ENCODE peak calls at places on chromosomes 5 and 9, in eight cellular contexts. One of them, this sample, is unnamed.
A peak's percentile ranks its signal among the peaks of the same experiment; 100 is the strongest.

GRCh38 chr5:55575815-55576583 is 41.2 kb upstream of the PLPP1 start:
- DNase-seq in SJSA1: no peak
- DNase-seq in colonic mucosa: no peak
- DNase-seq in GM04504: no peak
- DNase-seq in COR-L47: no peak
- DNase-seq in NCI-H510A: no peak
- DNase-seq in frontal cortex: no peak
- DNase-seq in stimulated activated CD4-positive, alpha-beta T cell treated with anti-CD3 and anti-CD28 coated beads, Interleukin-2, amount 100 ng/mL, for 48 hours: no peak
- DNase-seq in this sample: no peak

GRCh38 chr9:121914604-121915303 is 178.4 kb downstream of the TTLL11 start:
- DNase-seq in SJSA1: no peak
- DNase-seq in colonic mucosa: peak; percentile 29
- DNase-seq in GM04504: no peak
- DNase-seq in COR-L47: no peak
- DNase-seq in NCI-H510A: no peak
- DNase-seq in frontal cortex: no peak
- DNase-seq in stimulated activated CD4-positive, alpha-beta T cell treated with anti-CD3 and anti-CD28 coated beads, Interleukin-2, amount 100 ng/mL, for 48 hours: no peak
- DNase-seq in this sample: no peak

GRCh38 chr9:98805506-98806272 is 1.8 kb upstream of the GALNT12 start:
- DNase-seq in SJSA1: no peak
- DNase-seq in colonic mucosa: no peak
- DNase-seq in GM04504: no peak
- DNase-seq in COR-L47: no peak
- DNase-seq in NCI-H510A: no peak
- DNase-seq in frontal cortex: no peak
- DNase-seq in stimulated activated CD4-positive, alpha-beta T cell treated with anti-CD3 and anti-CD28 coated beads, Interleukin-2, amount 100 ng/mL, for 48 hours: no peak
- DNase-seq in this sample: no peak

GRCh38 chr9:122346478-122347347 is 24.1 kb upstream of the PTGS1 start:
- DNase-seq in SJSA1: no peak
- DNase-seq in colonic mucosa: peak; percentile 42
- DNase-seq in GM04504: no peak
- DNase-seq in COR-L47: no peak
- DNase-seq in NCI-H510A: peak; percentile 15
- DNase-seq in frontal cortex: peak; percentile 72
- DNase-seq in stimulated activated CD4-positive, alpha-beta T cell treated with anti-CD3 and anti-CD28 coated beads, Interleukin-2, amount 100 ng/mL, for 48 hours: no peak
- DNase-seq in this sample: no peak

GRCh38 chr5:143495124-143495523 is 91.6 kb upstream of the NR3C1 start:
- DNase-seq in SJSA1: no peak
- DNase-seq in colonic mucosa: no peak
- DNase-seq in GM04504: no peak
- DNase-seq in COR-L47: no peak
- DNase-seq in NCI-H510A: no peak
- DNase-seq in frontal cortex: no peak
- DNase-seq in stimulated activated CD4-positive, alpha-beta T cell treated with anti-CD3 and anti-CD28 coated beads, Interleukin-2, amount 100 ng/mL, for 48 hours: no peak
- DNase-seq in this sample: no peak

GRCh38 chr5:1062761-1063568 is 48.9 kb downstream of the SLC12A7 start:
- DNase-seq in SJSA1: no peak
- DNase-seq in colonic mucosa: no peak
- DNase-seq in GM04504: no peak
- DNase-seq in COR-L47: no peak
- DNase-seq in NCI-H510A: no peak
- DNase-seq in frontal cortex: no peak
- DNase-seq in stimulated activated CD4-positive, alpha-beta T cell treated with anti-CD3 and anti-CD28 coated beads, Interleukin-2, amount 100 ng/mL, for 48 hours: no peak
- DNase-seq in this sample: no peak

GRCh38 chr9:13173553-13173952 is 105.9 kb downstream of the MPDZ start:
- DNase-seq in SJSA1: no peak
- DNase-seq in colonic mucosa: no peak
- DNase-seq in GM04504: no peak
- DNase-seq in COR-L47: no peak
- DNase-seq in NCI-H510A: no peak
- DNase-seq in frontal cortex: no peak
- DNase-seq in stimulated activated CD4-positive, alpha-beta T cell treated with anti-CD3 and anti-CD28 coated beads, Interleukin-2, amount 100 ng/mL, for 48 hours: no peak
- DNase-seq in this sample: no peak

GRCh38 chr5:81234299-81234698 is 1.2 kb downstream of the CKMT2 start:
- DNase-seq in SJSA1: no peak
- DNase-seq in colonic mucosa: no peak
- DNase-seq in GM04504: no peak
- DNase-seq in COR-L47: no peak
- DNase-seq in NCI-H510A: no peak
- DNase-seq in frontal cortex: no peak
- DNase-seq in stimulated activated CD4-positive, alpha-beta T cell treated with anti-CD3 and anti-CD28 coated beads, Interleukin-2, amount 100 ng/mL, for 48 hours: no peak
- DNase-seq in this sample: no peak

GRCh38 chr5:66960373-66961137 is 236.0 kb downstream of the CD180 start:
- DNase-seq in SJSA1: peak; percentile 26
- DNase-seq in colonic mucosa: no peak
- DNase-seq in GM04504: no peak
- DNase-seq in COR-L47: no peak
- DNase-seq in NCI-H510A: peak; percentile 41
- DNase-seq in frontal cortex: no peak
- DNase-seq in stimulated activated CD4-positive, alpha-beta T cell treated with anti-CD3 and anti-CD28 coated beads, Interleukin-2, amount 100 ng/mL, for 48 hours: no peak
- DNase-seq in this sample: no peak

GRCh38 chr9:129648764-129649115 is 6.8 kb upstream of the ASB6 start:
- DNase-seq in SJSA1: no peak
- DNase-seq in colonic mucosa: no peak
- DNase-seq in GM04504: no peak
- DNase-seq in COR-L47: no peak
- DNase-seq in NCI-H510A: no peak
- DNase-seq in frontal cortex: no peak
- DNase-seq in stimulated activated CD4-positive, alpha-beta T cell treated with anti-CD3 and anti-CD28 coated beads, Interleukin-2, amount 100 ng/mL, for 48 hours: no peak
- DNase-seq in this sample: no peak

GRCh38 chr9:133226219-133227171 is 17.4 kb upstream of the OBP2B start:
- DNase-seq in SJSA1: no peak
- DNase-seq in colonic mucosa: no peak
- DNase-seq in GM04504: no peak
- DNase-seq in COR-L47: no peak
- DNase-seq in NCI-H510A: no peak
- DNase-seq in frontal cortex: no peak
- DNase-seq in stimulated activated CD4-positive, alpha-beta T cell treated with anti-CD3 and anti-CD28 coated beads, Interleukin-2, amount 100 ng/mL, for 48 hours: no peak
- DNase-seq in this sample: no peak

GRCh38 chr5:92017786-92018185 is 634.7 kb upstream of the ARRDC3 start:
- DNase-seq in SJSA1: peak; percentile 32
- DNase-seq in colonic mucosa: no peak
- DNase-seq in GM04504: peak; percentile 58
- DNase-seq in COR-L47: no peak
- DNase-seq in NCI-H510A: no peak
- DNase-seq in frontal cortex: no peak
- DNase-seq in stimulated activated CD4-positive, alpha-beta T cell treated with anti-CD3 and anti-CD28 coated beads, Interleukin-2, amount 100 ng/mL, for 48 hours: no peak
- DNase-seq in this sample: no peak

GRCh38 chr5:68270576-68270975 is 55.0 kb downstream of the PIK3R1 start:
- DNase-seq in SJSA1: no peak
- DNase-seq in colonic mucosa: no peak
- DNase-seq in GM04504: no peak
- DNase-seq in COR-L47: no peak
- DNase-seq in NCI-H510A: no peak
- DNase-seq in frontal cortex: no peak
- DNase-seq in stimulated activated CD4-positive, alpha-beta T cell treated with anti-CD3 and anti-CD28 coated beads, Interleukin-2, amount 100 ng/mL, for 48 hours: no peak
- DNase-seq in this sample: no peak

GRCh38 chr5:17367256-17367845 is 130.7 kb upstream of the TAF11L2 start:
- DNase-seq in SJSA1: no peak
- DNase-seq in colonic mucosa: no peak
- DNase-seq in GM04504: no peak
- DNase-seq in COR-L47: peak; percentile 21
- DNase-seq in NCI-H510A: no peak
- DNase-seq in frontal cortex: no peak
- DNase-seq in stimulated activated CD4-positive, alpha-beta T cell treated with anti-CD3 and anti-CD28 coated beads, Interleukin-2, amount 100 ng/mL, for 48 hours: no peak
- DNase-seq in this sample: no peak

GRCh38 chr9:77807295-77807694 is 159.2 kb upstream of the GNA14 start:
- DNase-seq in SJSA1: peak; percentile 20
- DNase-seq in colonic mucosa: no peak
- DNase-seq in GM04504: peak; percentile 66
- DNase-seq in COR-L47: no peak
- DNase-seq in NCI-H510A: no peak
- DNase-seq in frontal cortex: no peak
- DNase-seq in stimulated activated CD4-positive, alpha-beta T cell treated with anti-CD3 and anti-CD28 coated beads, Interleukin-2, amount 100 ng/mL, for 48 hours: no peak
- DNase-seq in this sample: no peak

GRCh38 chr5:14834584-14835540 is 36.7 kb downstream of the ANKH start:
- DNase-seq in SJSA1: no peak
- DNase-seq in colonic mucosa: no peak
- DNase-seq in GM04504: no peak
- DNase-seq in COR-L47: no peak
- DNase-seq in NCI-H510A: no peak
- DNase-seq in frontal cortex: no peak
- DNase-seq in stimulated activated CD4-positive, alpha-beta T cell treated with anti-CD3 and anti-CD28 coated beads, Interleukin-2, amount 100 ng/mL, for 48 hours: no peak
- DNase-seq in this sample: no peak

GRCh38 chr5:167030500-167031120 is 1260.8 kb upstream of the WWC1 start:
- DNase-seq in SJSA1: peak; percentile 42
- DNase-seq in colonic mucosa: peak; percentile 28
- DNase-seq in GM04504: no peak
- DNase-seq in COR-L47: no peak
- DNase-seq in NCI-H510A: no peak
- DNase-seq in frontal cortex: no peak
- DNase-seq in stimulated activated CD4-positive, alpha-beta T cell treated with anti-CD3 and anti-CD28 coated beads, Interleukin-2, amount 100 ng/mL, for 48 hours: no peak
- DNase-seq in this sample: no peak

GRCh38 chr5:41279040-41279439 is 65.7 kb upstream of the C6 start:
- DNase-seq in SJSA1: no peak
- DNase-seq in colonic mucosa: no peak
- DNase-seq in GM04504: no peak
- DNase-seq in COR-L47: no peak
- DNase-seq in NCI-H510A: no peak
- DNase-seq in frontal cortex: no peak
- DNase-seq in stimulated activated CD4-positive, alpha-beta T cell treated with anti-CD3 and anti-CD28 coated beads, Interleukin-2, amount 100 ng/mL, for 48 hours: no peak
- DNase-seq in this sample: no peak

GRCh38 chr5:160799160-160799559 is 52.9 kb downstream of the ATP10B start:
- DNase-seq in SJSA1: no peak
- DNase-seq in colonic mucosa: no peak
- DNase-seq in GM04504: no peak
- DNase-seq in COR-L47: no peak
- DNase-seq in NCI-H510A: no peak
- DNase-seq in frontal cortex: no peak
- DNase-seq in stimulated activated CD4-positive, alpha-beta T cell treated with anti-CD3 and anti-CD28 coated beads, Interleukin-2, amount 100 ng/mL, for 48 hours: no peak
- DNase-seq in this sample: no peak

GRCh38 chr5:140481758-140482157 is 65.7 kb upstream of the EIF4EBP3 start:
- DNase-seq in SJSA1: no peak
- DNase-seq in colonic mucosa: no peak
- DNase-seq in GM04504: peak; percentile 41
- DNase-seq in COR-L47: no peak
- DNase-seq in NCI-H510A: no peak
- DNase-seq in frontal cortex: no peak
- DNase-seq in stimulated activated CD4-positive, alpha-beta T cell treated with anti-CD3 and anti-CD28 coated beads, Interleukin-2, amount 100 ng/mL, for 48 hours: no peak
- DNase-seq in this sample: no peak

GRCh38 chr9:96031962-96032534 is 156.6 kb downstream of the ERCC6L2 start:
- DNase-seq in SJSA1: no peak
- DNase-seq in colonic mucosa: no peak
- DNase-seq in GM04504: no peak
- DNase-seq in COR-L47: no peak
- DNase-seq in NCI-H510A: no peak
- DNase-seq in frontal cortex: no peak
- DNase-seq in stimulated activated CD4-positive, alpha-beta T cell treated with anti-CD3 and anti-CD28 coated beads, Interleukin-2, amount 100 ng/mL, for 48 hours: no peak
- DNase-seq in this sample: no peak

GRCh38 chr9:133717113-133718031 is 20.8 kb downstream of the SARDH start:
- DNase-seq in SJSA1: no peak
- DNase-seq in colonic mucosa: no peak
- DNase-seq in GM04504: no peak
- DNase-seq in COR-L47: no peak
- DNase-seq in NCI-H510A: no peak
- DNase-seq in frontal cortex: no peak
- DNase-seq in stimulated activated CD4-positive, alpha-beta T cell treated with anti-CD3 and anti-CD28 coated beads, Interleukin-2, amount 100 ng/mL, for 48 hours: no peak
- DNase-seq in this sample: no peak

GRCh38 chr9:133942206-133942975 is 49.7 kb downstream of the VAV2 start:
- DNase-seq in SJSA1: no peak
- DNase-seq in colonic mucosa: no peak
- DNase-seq in GM04504: no peak
- DNase-seq in COR-L47: no peak
- DNase-seq in NCI-H510A: no peak
- DNase-seq in frontal cortex: no peak
- DNase-seq in stimulated activated CD4-positive, alpha-beta T cell treated with anti-CD3 and anti-CD28 coated beads, Interleukin-2, amount 100 ng/mL, for 48 hours: no peak
- DNase-seq in this sample: no peak

GRCh38 chr9:91847576-91847975 is 102.5 kb downstream of the ROR2 start:
- DNase-seq in SJSA1: no peak
- DNase-seq in colonic mucosa: no peak
- DNase-seq in GM04504: no peak
- DNase-seq in COR-L47: no peak
- DNase-seq in NCI-H510A: no peak
- DNase-seq in frontal cortex: no peak
- DNase-seq in stimulated activated CD4-positive, alpha-beta T cell treated with anti-CD3 and anti-CD28 coated beads, Interleukin-2, amount 100 ng/mL, for 48 hours: no peak
- DNase-seq in this sample: peak; percentile 1

GRCh38 chr5:134638760-134639201 is 6.2 kb upstream of the SAR1B start:
- DNase-seq in SJSA1: no peak
- DNase-seq in colonic mucosa: peak; percentile 55
- DNase-seq in GM04504: no peak
- DNase-seq in COR-L47: no peak
- DNase-seq in NCI-H510A: no peak
- DNase-seq in frontal cortex: no peak
- DNase-seq in stimulated activated CD4-positive, alpha-beta T cell treated with anti-CD3 and anti-CD28 coated beads, Interleukin-2, amount 100 ng/mL, for 48 hours: no peak
- DNase-seq in this sample: no peak

GRCh38 chr5:142296914-142297417 is 27.9 kb downstream of the SPRY4 start:
- DNase-seq in SJSA1: peak; percentile 99
- DNase-seq in colonic mucosa: no peak
- DNase-seq in GM04504: no peak
- DNase-seq in COR-L47: no peak
- DNase-seq in NCI-H510A: no peak
- DNase-seq in frontal cortex: no peak
- DNase-seq in stimulated activated CD4-positive, alpha-beta T cell treated with anti-CD3 and anti-CD28 coated beads, Interleukin-2, amount 100 ng/mL, for 48 hours: no peak
- DNase-seq in this sample: no peak